ENCODE peak calls at places on chromosomes 4 and X, in eight cellular contexts. A is fibroblast of mammary gland, N is mesothelial cell of epicardium, H is RPMI8226, U is NCI-H1048, J is Calu3, F is spleen, G is mucosa of gallbladder. E is an unnamed sample.

GRCh38 chrX:15474058-15474457 is 19.1 kb downstream of the PIR start:
- DNase-seq in G (no peak), H (no peak), J (no peak), U (no peak), A (no peak), F (no peak), N (no peak), E (no peak)

GRCh38 chr4:6332042-6332668 is 62.5 kb downstream of the WFS1 start:
- DNase-seq in U (no peak), J (peak), F (no peak), H (no peak), G (no peak), A (peak), N (no peak), E (no peak)

GRCh38 chr4:53571936-53572580 is 19.2 kb downstream of the LNX1 start:
- DNase-seq in J (no peak), H (no peak), G (no peak), U (no peak), A (no peak), F (no peak), N (no peak), E (no peak)

GRCh38 chr4:67871867-67872266 is 11.9 kb downstream of the TMPRSS11D start:
- DNase-seq in U (no peak), G (no peak), N (no peak), F (no peak), J (no peak), H (peak), A (peak), E (no peak)

GRCh38 chrX:361231-362145 is 25.2 kb downstream of the PPP2R3B start:
- DNase-seq in J (no peak), G (no peak), A (no peak), F (peak), U (no peak), N (no peak), H (no peak), E (no peak)

GRCh38 chr4:3419836-3420605 is 21.7 kb upstream of the HGFAC start:
- DNase-seq in F (peak), A (no peak), N (no peak), J (no peak), G (no peak), U (no peak), H (no peak), E (no peak)

GRCh38 chr4:108029321-108029720 is 39.6 kb downstream of the HADH start:
- DNase-seq in A (no peak), F (no peak), J (no peak), G (no peak), H (no peak), N (no peak), U (no peak), E (no peak)

GRCh38 chr4:2442175-2442993 is 23.6 kb downstream of the CFAP99 start:
- DNase-seq in U (no peak), A (no peak), F (no peak), G (no peak), N (no peak), J (no peak), H (no peak), E (no peak)

GRCh38 chr4:88788424-88788823 is 90.8 kb upstream of the NAP1L5 start:
- DNase-seq in F (no peak), N (no peak), U (no peak), J (no peak), A (no peak), H (no peak), G (no peak), E (no peak)

GRCh38 chr4:150305995-150306394 is 227.8 kb downstream of the DCLK2 start:
- DNase-seq in J (no peak), H (no peak), U (no peak), G (no peak), N (no peak), A (peak), F (no peak), E (no peak)

GRCh38 chrX:136250191-136251041 is 784 bp downstream of the MAP7D3 start:
- DNase-seq in N (no peak), U (no peak), H (peak), J (peak), A (peak), G (no peak), F (no peak), E (no peak)

GRCh38 chrX:12894074-12894691 is 12.2 kb upstream of the TLR8 start:
- DNase-seq in H (peak), F (peak), G (no peak), N (peak), J (peak), A (peak), U (no peak), E (no peak)

GRCh38 chr4:2141762-2142520 is 82.8 kb downstream of the NAT8L start:
- DNase-seq in H (no peak), N (no peak), U (no peak), G (no peak), J (no peak), F (no peak), A (no peak), E (no peak)

GRCh38 chr4:66943117-66943516 is 602.2 kb downstream of the CENPC start:
- DNase-seq in F (no peak), G (no peak), J (no peak), H (peak), N (no peak), U (no peak), A (no peak), E (no peak)

GRCh38 chrX:112851806-112852205 is 11.2 kb upstream of the AMOT start:
- DNase-seq in A (peak), N (peak), J (no peak), G (no peak), U (no peak), H (peak), F (no peak), E (no peak)

GRCh38 chrX:148601034-148601433 is 100.6 kb downstream of the AFF2 start:
- DNase-seq in H (no peak), N (no peak), G (no peak), F (no peak), U (no peak), A (peak), J (no peak), E (no peak)

GRCh38 chr4:84578540-84579409 is 4.2 kb upstream of the CDS1 start:
- DNase-seq in A (peak), H (peak), F (no peak), J (peak), U (no peak), G (no peak), N (no peak), E (no peak)

GRCh38 chr4:40193018-40193571 is 3.7 kb upstream of the RHOH start:
- DNase-seq in G (no peak), F (no peak), N (no peak), U (no peak), A (no peak), H (peak), J (no peak), E (no peak)

GRCh38 chr4:128660361-128660964 is 149.0 kb upstream of the JADE1 start:
- DNase-seq in H (no peak), N (no peak), F (no peak), U (no peak), G (peak), J (no peak), A (peak), E (no peak)

GRCh38 chr4:41154001-41154813 is 60.1 kb downstream of the APBB2 start:
- DNase-seq in H (no peak), G (no peak), J (no peak), U (no peak), F (no peak), N (no peak), A (no peak), E (no peak)

GRCh38 chr4:115456228-115456627 is 342.8 kb upstream of the NDST4 start:
- DNase-seq in F (no peak), A (no peak), J (no peak), G (no peak), H (no peak), U (no peak), N (no peak), E (no peak)

GRCh38 chr4:107939307-107939706 is 8.0 kb downstream of the CYP2U1 start:
- DNase-seq in N (no peak), U (no peak), J (no peak), H (no peak), A (no peak), G (no peak), F (no peak), E (no peak)

GRCh38 chr4:39285111-39285795 is 80.9 kb downstream of the RFC1 start:
- DNase-seq in H (no peak), N (no peak), G (no peak), A (no peak), J (no peak), F (no peak), U (no peak), E (no peak)

GRCh38 chrX:20487227-20487626 is 220.5 kb upstream of the RPS6KA3 start:
- DNase-seq in G (no peak), U (no peak), F (no peak), J (no peak), H (no peak), N (no peak), A (peak), E (no peak)

GRCh38 chr4:140533951-140534480 is 10.0 kb downstream of the ELMOD2 start:
- DNase-seq in N (no peak), J (no peak), F (no peak), U (no peak), G (no peak), H (no peak), A (peak), E (no peak)

GRCh38 chrX:149161438-149162088 is 343.5 kb downstream of the IDS start:
- DNase-seq in H (no peak), J (no peak), G (no peak), U (no peak), N (no peak), F (no peak), A (peak), E (no peak)

GRCh38 chrX:97126020-97126419 is 242.3 kb downstream of the RPA4 start:
- DNase-seq in N (no peak), U (no peak), A (peak), J (no peak), H (no peak), F (no peak), G (no peak), E (no peak)

GRCh38 chrX:100512471-100512870 is 72.3 kb upstream of the TNMD start:
- DNase-seq in G (no peak), A (peak), U (no peak), J (no peak), N (no peak), H (peak), F (no peak), E (no peak)